ENCODE peak calls at places on chromosomes 2 and 18, in four cellular contexts. J is Calu3, L is AG08396, C is H4. Z is an unnamed sample.
A peak's percentile ranks its signal among the peaks of the same experiment; 100 is the strongest.

GRCh38 chr18:59318460-59318859 is at the start of gene CPLX4:
- DNase-seq in J (no peak), L (no peak), C (no peak), Z (no peak)

GRCh38 chr2:74703373-74703772 is 49.3 kb downstream of the SEMA4F start:
- DNase-seq in J (no peak), L (no peak), C (no peak), Z (no peak)

GRCh38 chr18:9032519-9032918 is 70.0 kb upstream of the NDUFV2 start:
- DNase-seq in J (no peak), L (no peak), C (no peak), Z (no peak)

GRCh38 chr2:234615643-234616356 is 118.9 kb upstream of the ARL4C start:
- DNase-seq in J (no peak), L (no peak), C (no peak), Z (no peak)

GRCh38 chr18:62788891-62789290 is 73.5 kb downstream of the PHLPP1 start:
- DNase-seq in J (no peak), L (no peak), C (peak; percentile 52), Z (no peak)

GRCh38 chr18:76410660-76411417 is 84.2 kb downstream of the ZNF516 start:
- DNase-seq in J (no peak), L (no peak), C (no peak), Z (no peak)

GRCh38 chr2:37641582-37642111 is 29.8 kb downstream of the CDC42EP3 start:
- DNase-seq in J (no peak), L (peak; percentile 26), C (no peak), Z (no peak)

GRCh38 chr2:224286923-224287322 is 115.0 kb downstream of the FAM124B start:
- DNase-seq in J (no peak), L (no peak), C (peak; percentile 23), Z (peak; percentile 56)

GRCh38 chr2:37654932-37655331 is 16.5 kb downstream of the CDC42EP3 start:
- DNase-seq in J (no peak), L (no peak), C (no peak), Z (no peak)

GRCh38 chr2:231810905-231811304 is 24.7 kb downstream of the COPS7B start:
- DNase-seq in J (no peak), L (peak; percentile 71), C (no peak), Z (peak; percentile 10)

GRCh38 chr2:223613017-223613950 is 11.1 kb upstream of the SCG2 start:
- DNase-seq in J (peak; percentile 74), L (peak; percentile 93), C (peak; percentile 97), Z (peak; percentile 12)

GRCh38 chr2:137173514-137173913 is 408.2 kb downstream of the THSD7B start:
- DNase-seq in J (peak; percentile 52), L (no peak), C (peak; percentile 29), Z (no peak)

GRCh38 chr18:48263913-48264506 is 145.2 kb downstream of the ZBTB7C start:
- DNase-seq in J (no peak), L (no peak), C (peak; percentile 29), Z (no peak)

GRCh38 chr2:72116081-72116533 is 31.6 kb downstream of the CYP26B1 start:
- DNase-seq in J (peak; percentile 77), L (no peak), C (peak; percentile 65), Z (peak; percentile 71)

GRCh38 chr2:234147335-234147861 is 96.9 kb downstream of the SPP2 start:
- DNase-seq in J (no peak), L (no peak), C (no peak), Z (no peak)